ENCODE peak calls at places on chromosome 12, in nine cellular contexts. M is NCI-H1436, N is NCI-H345, O is T follicular helper cell, S is T-helper 2 cell, A is A549, K is astrocyte of the hippocampus, G is sigmoid colon, J is NCI-H187 treated with DMSO at 0.1 percent for 48 hours. H is an unnamed sample.

GRCh38 chr12:48001426-48002178 is 2.7 kb downstream of the COL2A1 start:
- DNase-seq in M (no peak), N (no peak), O (no peak), S (no peak), A (no peak), K (peak), G (no peak), J (no peak), H (peak)

GRCh38 chr12:109793411-109793810 is 39.8 kb downstream of the TRPV4 start:
- DNase-seq in M (no peak), N (no peak), O (no peak), S (no peak), A (no peak), K (no peak), G (no peak), J (no peak), H (no peak)

GRCh38 chr12:125983784-125984510 is 918.7 kb downstream of the AACS start:
- DNase-seq in M (no peak), N (no peak), O (no peak), S (no peak), A (no peak), K (peak), G (no peak), J (no peak), H (no peak)

GRCh38 chr12:48765753-48766162 is 23.1 kb downstream of the ADCY6 start:
- DNase-seq in M (no peak), N (no peak), O (no peak), S (no peak), A (no peak), K (no peak), G (no peak), J (no peak), H (no peak)

GRCh38 chr12:104181313-104181712 is 34.3 kb upstream of the TXNRD1 start:
- DNase-seq in M (no peak), N (no peak), O (no peak), S (no peak), A (peak), K (peak), G (no peak), J (no peak), H (no peak)

GRCh38 chr12:110073049-110073831 is 24.9 kb upstream of the C12orf76 start:
- DNase-seq in M (peak), N (peak), O (no peak), S (no peak), A (no peak), K (no peak), G (peak), J (no peak), H (no peak)

GRCh38 chr12:9588749-9589148 is 19.0 kb downstream of the KLRB1 start:
- DNase-seq in M (no peak), N (no peak), O (no peak), S (no peak), A (no peak), K (no peak), G (no peak), J (no peak), H (no peak)

GRCh38 chr12:79250955-79251354 is 386.4 kb downstream of the SYT1 start:
- DNase-seq in M (no peak), N (no peak), O (no peak), S (no peak), A (no peak), K (no peak), G (no peak), J (no peak), H (no peak)

GRCh38 chr12:55974308-55974724 is 438 bp downstream of the RAB5B start:
- DNase-seq in M (no peak), N (peak), O (no peak), S (no peak), A (peak), K (peak), G (peak), J (no peak), H (peak)

GRCh38 chr12:107992870-107993451 is 136.1 kb upstream of the WSCD2 start:
- DNase-seq in M (no peak), N (peak), O (no peak), S (no peak), A (peak), K (peak), G (no peak), J (peak), H (no peak)

GRCh38 chr12:30457621-30458289 is 237.9 kb downstream of the IPO8 start:
- DNase-seq in M (no peak), N (peak), O (no peak), S (no peak), A (peak), K (peak), G (no peak), J (no peak), H (peak)

GRCh38 chr12:131163189-131163738 is 209.6 kb downstream of the ADGRD1 start:
- DNase-seq in M (no peak), N (no peak), O (no peak), S (no peak), A (no peak), K (no peak), G (no peak), J (no peak), H (no peak)

GRCh38 chr12:9798008-9798619 is 29.2 kb upstream of the KLRF1 start:
- DNase-seq in M (no peak), N (no peak), O (peak), S (peak), A (peak), K (peak), G (no peak), J (no peak), H (peak)

GRCh38 chr12:132423251-132424117 is 66.5 kb upstream of the FBRSL1 start:
- DNase-seq in M (peak), N (no peak), O (peak), S (peak), A (peak), K (no peak), G (no peak), J (no peak), H (no peak)

GRCh38 chr12:21656931-21657335 is 709 bp downstream of the LDHB start:
- DNase-seq in M (peak), N (peak), O (no peak), S (peak), A (peak), K (peak), G (peak), J (no peak), H (peak)

GRCh38 chr12:6181583-6182278 is 18.5 kb upstream of the CD9 start:
- DNase-seq in M (no peak), N (no peak), O (no peak), S (no peak), A (no peak), K (peak), G (peak), J (no peak), H (no peak)

GRCh38 chr12:34397591-34398365 is 375.5 kb downstream of the ALG10 start:
- DNase-seq in M (no peak), N (no peak), O (no peak), S (no peak), A (no peak), K (no peak), G (peak), J (no peak), H (no peak)

H was measured in SW 1271.